ENCODE peak calls at places on chromosomes 6 and 20, in five cellular contexts. One of them, this sample, is unnamed.

GRCh38 chr20:49230021-49230420 is 10.8 kb downstream of the DDX27 start:
- DNase-seq in neuronal stem cell: no peak
- DNase-seq in mesendoderm: no peak
- DNase-seq in H9: no peak
- DNase-seq in H1: no peak
- DNase-seq in this sample: no peak

GRCh38 chr6:57130784-57131183 is 40.8 kb downstream of the ZNF451 start:
- DNase-seq in neuronal stem cell: no peak
- DNase-seq in mesendoderm: no peak
- DNase-seq in H9: no peak
- DNase-seq in H1: no peak
- DNase-seq in this sample: peak

GRCh38 chr20:57677323-57677982 is 32.4 kb downstream of the PMEPA1 start:
- DNase-seq in neuronal stem cell: no peak
- DNase-seq in mesendoderm: no peak
- DNase-seq in H9: no peak
- DNase-seq in H1: no peak
- DNase-seq in this sample: no peak

GRCh38 chr6:165222315-165223025 is 86.9 kb downstream of the C6orf118 start:
- DNase-seq in neuronal stem cell: no peak
- DNase-seq in mesendoderm: no peak
- DNase-seq in H9: no peak
- DNase-seq in H1: no peak
- DNase-seq in this sample: no peak

GRCh38 chr20:3857405-3857804 is 10.8 kb downstream of the MAVS start:
- DNase-seq in neuronal stem cell: no peak
- DNase-seq in mesendoderm: no peak
- DNase-seq in H9: no peak
- DNase-seq in H1: no peak
- DNase-seq in this sample: no peak

GRCh38 chr20:45138451-45139300 is 14.4 kb upstream of the WFDC12 start:
- DNase-seq in neuronal stem cell: peak
- DNase-seq in mesendoderm: peak
- DNase-seq in H9: peak
- DNase-seq in H1: peak
- DNase-seq in this sample: no peak

GRCh38 chr20:57022306-57022705 is 244.1 kb downstream of the BMP7 start:
- DNase-seq in neuronal stem cell: no peak
- DNase-seq in mesendoderm: peak
- DNase-seq in H9: peak
- DNase-seq in H1: peak
- DNase-seq in this sample: no peak

GRCh38 chr6:104251651-104252050 is 608.1 kb downstream of the HACE1 start:
- DNase-seq in neuronal stem cell: no peak
- DNase-seq in mesendoderm: no peak
- DNase-seq in H9: no peak
- DNase-seq in H1: no peak
- DNase-seq in this sample: no peak

GRCh38 chr20:43536041-43536816 is 22.6 kb upstream of the SGK2 start:
- DNase-seq in neuronal stem cell: no peak
- DNase-seq in mesendoderm: no peak
- DNase-seq in H9: no peak
- DNase-seq in H1: no peak
- DNase-seq in this sample: no peak

GRCh38 chr6:53168516-53169257 is 20.0 kb upstream of the GCM1 start:
- DNase-seq in neuronal stem cell: no peak
- DNase-seq in mesendoderm: no peak
- DNase-seq in H9: no peak
- DNase-seq in H1: no peak
- DNase-seq in this sample: peak

GRCh38 chr6:26216015-26216885 is 129.0 kb downstream of the HFE start:
- DNase-seq in neuronal stem cell: no peak
- DNase-seq in mesendoderm: peak
- DNase-seq in H9: peak
- DNase-seq in H1: no peak
- DNase-seq in this sample: peak

GRCh38 chr6:166556871-166557322 is 29.6 kb downstream of the RAMACL start:
- DNase-seq in neuronal stem cell: no peak
- DNase-seq in mesendoderm: no peak
- DNase-seq in H9: no peak
- DNase-seq in H1: no peak
- DNase-seq in this sample: peak

GRCh38 chr20:37836926-37837325 is 66.0 kb upstream of the VSTM2L start:
- DNase-seq in neuronal stem cell: no peak
- DNase-seq in mesendoderm: no peak
- DNase-seq in H9: no peak
- DNase-seq in H1: no peak
- DNase-seq in this sample: no peak

GRCh38 chr6:131781717-131782116 is 26.1 kb upstream of the ENPP1 start:
- DNase-seq in neuronal stem cell: no peak
- DNase-seq in mesendoderm: no peak
- DNase-seq in H9: no peak
- DNase-seq in H1: no peak
- DNase-seq in this sample: no peak

GRCh38 chr20:37475258-37475657 is 45.8 kb upstream of the NNAT start:
- DNase-seq in neuronal stem cell: no peak
- DNase-seq in mesendoderm: no peak
- DNase-seq in H9: no peak
- DNase-seq in H1: no peak
- DNase-seq in this sample: no peak

GRCh38 chr20:39214778-39215177 is 252.6 kb downstream of the DHX35 start:
- DNase-seq in neuronal stem cell: no peak
- DNase-seq in mesendoderm: peak
- DNase-seq in H9: peak
- DNase-seq in H1: no peak
- DNase-seq in this sample: no peak

GRCh38 chr20:50295762-50296449 is 105.3 kb downstream of the CEBPB start:
- DNase-seq in neuronal stem cell: no peak
- DNase-seq in mesendoderm: no peak
- DNase-seq in H9: no peak
- DNase-seq in H1: no peak
- DNase-seq in this sample: no peak

GRCh38 chr20:43188861-43189613 is 669 bp downstream of the PTPRT start:
- DNase-seq in neuronal stem cell: no peak
- DNase-seq in mesendoderm: peak
- DNase-seq in H9: peak
- DNase-seq in H1: peak
- DNase-seq in this sample: no peak

GRCh38 chr20:7710440-7710839 is 229.8 kb downstream of the HAO1 start:
- DNase-seq in neuronal stem cell: no peak
- DNase-seq in mesendoderm: no peak
- DNase-seq in H9: no peak
- DNase-seq in H1: no peak
- DNase-seq in this sample: no peak

GRCh38 chr6:138564170-138564721 is 65.0 kb upstream of the NHSL1 start:
- DNase-seq in neuronal stem cell: no peak
- DNase-seq in mesendoderm: no peak
- DNase-seq in H9: no peak
- DNase-seq in H1: no peak
- DNase-seq in this sample: no peak

GRCh38 chr6:167493961-167494697 is 169.2 kb downstream of the TTLL2 start:
- DNase-seq in neuronal stem cell: no peak
- DNase-seq in mesendoderm: no peak
- DNase-seq in H9: no peak
- DNase-seq in H1: no peak
- DNase-seq in this sample: no peak

GRCh38 chr20:60365882-60366281 is 407.7 kb downstream of the CDH26 start:
- DNase-seq in neuronal stem cell: no peak
- DNase-seq in mesendoderm: no peak
- DNase-seq in H9: no peak
- DNase-seq in H1: no peak
- DNase-seq in this sample: no peak

GRCh38 chr6:156851447-156851846 is 74.3 kb downstream of the ARID1B start:
- DNase-seq in neuronal stem cell: no peak
- DNase-seq in mesendoderm: no peak
- DNase-seq in H9: no peak
- DNase-seq in H1: no peak
- DNase-seq in this sample: no peak

GRCh38 chr6:158818008-158818579 is 1.1 kb downstream of the EZR start:
- DNase-seq in neuronal stem cell: peak
- DNase-seq in mesendoderm: peak
- DNase-seq in H9: peak
- DNase-seq in H1: peak
- DNase-seq in this sample: peak

GRCh38 chr6:158817298-158818007 is 1.7 kb downstream of the EZR start:
- DNase-seq in neuronal stem cell: no peak
- DNase-seq in mesendoderm: peak
- DNase-seq in H9: no peak
- DNase-seq in H1: no peak
- DNase-seq in this sample: peak

GRCh38 chr6:158819213-158819976 is at the start of gene EZR:
- DNase-seq in neuronal stem cell: peak
- DNase-seq in mesendoderm: peak
- DNase-seq in H9: peak
- DNase-seq in H1: peak
- DNase-seq in this sample: peak

GRCh38 chr6:158818580-158819212 is 472 bp downstream of the EZR start:
- DNase-seq in neuronal stem cell: peak
- DNase-seq in mesendoderm: peak
- DNase-seq in H9: peak
- DNase-seq in H1: peak
- DNase-seq in this sample: peak

DNA sequence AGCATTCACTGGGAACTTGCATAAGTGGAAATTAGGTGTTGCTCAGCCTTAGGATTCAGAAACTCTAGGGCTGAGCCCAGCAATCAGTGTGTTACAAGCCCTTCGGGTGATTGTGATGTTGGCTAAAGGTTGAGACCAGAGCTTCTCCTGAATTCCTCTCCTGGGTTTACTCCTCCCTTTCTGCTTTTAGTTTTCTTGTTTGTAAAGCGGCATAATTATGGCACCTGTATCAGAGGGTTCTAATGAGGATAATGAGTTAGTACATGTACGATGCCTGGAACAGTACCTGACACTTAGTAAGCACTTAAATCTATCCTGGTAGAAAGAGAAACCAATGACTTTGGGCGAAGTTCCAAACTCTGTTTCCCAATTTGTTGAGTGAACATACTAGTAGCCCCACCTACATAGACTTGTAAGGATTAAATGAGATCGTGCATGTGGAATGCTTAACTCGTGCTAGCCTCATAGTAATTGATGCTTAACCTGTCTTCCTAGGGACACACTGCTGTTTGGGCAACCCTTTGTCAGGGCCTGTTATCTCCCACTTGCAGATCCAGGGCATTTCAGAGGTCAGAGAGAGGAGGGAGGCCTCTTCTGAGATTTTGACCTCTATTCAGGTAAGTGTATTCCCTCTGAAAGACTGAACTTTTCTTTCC is 937 bp upstream of the EZR start:
- DNase-seq in neuronal stem cell: no peak
- DNase-seq in mesendoderm: peak
- DNase-seq in H9: no peak
- DNase-seq in H1: no peak
- DNase-seq in this sample: no peak
- H2BK5ac ChIP-seq in neuronal stem cell: no peak
- H2BK5ac ChIP-seq in mesendoderm: no peak
- H2BK5ac ChIP-seq in H9: no peak
- H2BK5ac ChIP-seq in H1: no peak
- H2BK5ac ChIP-seq in this sample: no peak

DNA sequence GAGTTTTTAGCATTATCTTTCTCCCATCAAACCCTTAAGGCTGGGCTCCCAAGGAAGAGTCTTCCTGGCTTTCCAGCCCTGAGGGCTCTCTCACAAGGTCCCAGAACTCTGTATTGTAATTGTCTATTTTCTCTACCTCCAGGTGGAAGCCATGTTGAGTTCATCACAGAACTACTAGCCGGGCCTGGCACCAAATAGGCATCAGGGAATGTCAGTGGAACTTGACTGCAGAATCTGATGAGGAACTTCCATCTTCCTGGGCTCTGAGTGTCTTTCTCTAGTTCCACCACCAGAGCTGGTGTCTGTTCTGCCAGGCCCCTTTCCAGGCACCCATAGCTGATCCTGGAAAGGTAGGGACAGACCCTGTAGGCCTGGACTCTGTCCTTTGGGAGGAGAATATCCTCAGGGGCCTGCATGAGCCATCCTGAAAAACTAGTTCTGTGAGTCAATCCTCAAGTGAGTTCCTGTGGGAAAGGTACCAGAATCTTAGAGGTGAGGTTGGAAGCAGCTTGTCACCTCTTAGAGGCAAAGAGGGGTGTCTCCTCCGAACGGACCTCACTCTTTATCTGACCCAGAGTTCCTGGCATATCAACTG is 11.1 kb upstream of the TOP1 start:
- DNase-seq in neuronal stem cell: no peak
- DNase-seq in mesendoderm: peak
- DNase-seq in H9: no peak
- DNase-seq in H1: no peak
- DNase-seq in this sample: no peak
- H2BK120ac ChIP-seq in neuronal stem cell: no peak
- H2BK120ac ChIP-seq in mesendoderm: no peak
- H2BK120ac ChIP-seq in H9: no peak
- H2BK120ac ChIP-seq in H1: no peak
- H2BK120ac ChIP-seq in this sample: no peak

DNA sequence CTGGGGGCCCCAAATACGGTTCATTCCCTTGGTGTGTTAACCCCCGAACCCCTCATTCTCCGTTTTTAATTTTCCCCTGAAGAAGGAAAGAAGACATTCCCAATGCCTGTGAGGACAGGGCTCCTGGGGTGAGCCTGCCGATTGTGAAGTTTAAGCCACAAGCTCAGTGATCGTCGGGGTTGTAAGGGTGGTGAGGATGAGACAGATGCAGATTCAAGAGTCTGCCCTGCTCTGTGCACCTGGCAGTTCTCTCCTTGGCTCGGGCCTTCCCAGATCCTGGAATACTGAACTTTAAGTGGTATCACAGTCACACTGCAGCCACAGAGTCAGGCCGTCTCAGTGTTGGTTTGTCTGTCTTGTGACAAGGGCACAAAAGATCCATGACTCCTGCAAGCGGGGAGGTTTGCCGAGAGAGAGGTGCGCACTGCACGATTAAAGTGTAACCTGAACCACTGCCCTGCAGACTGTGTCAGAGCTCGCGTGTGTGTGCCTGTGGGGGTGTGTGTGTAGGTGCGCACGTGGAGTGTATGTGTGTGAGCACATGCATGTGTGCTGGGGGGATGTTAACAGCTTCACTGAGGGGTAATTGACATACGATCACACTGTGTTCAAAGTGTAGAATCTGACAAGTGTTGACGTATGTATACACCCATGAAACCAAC is 39.0 kb downstream of the RPP40 start:
- DNase-seq in neuronal stem cell: no peak
- DNase-seq in mesendoderm: no peak
- DNase-seq in H9: no peak
- DNase-seq in H1: no peak
- DNase-seq in this sample: no peak
- H2BK5ac ChIP-seq in neuronal stem cell: no peak
- H2BK5ac ChIP-seq in mesendoderm: no peak
- H2BK5ac ChIP-seq in H9: no peak
- H2BK5ac ChIP-seq in H1: no peak
- H2BK5ac ChIP-seq in this sample: no peak

DNA sequence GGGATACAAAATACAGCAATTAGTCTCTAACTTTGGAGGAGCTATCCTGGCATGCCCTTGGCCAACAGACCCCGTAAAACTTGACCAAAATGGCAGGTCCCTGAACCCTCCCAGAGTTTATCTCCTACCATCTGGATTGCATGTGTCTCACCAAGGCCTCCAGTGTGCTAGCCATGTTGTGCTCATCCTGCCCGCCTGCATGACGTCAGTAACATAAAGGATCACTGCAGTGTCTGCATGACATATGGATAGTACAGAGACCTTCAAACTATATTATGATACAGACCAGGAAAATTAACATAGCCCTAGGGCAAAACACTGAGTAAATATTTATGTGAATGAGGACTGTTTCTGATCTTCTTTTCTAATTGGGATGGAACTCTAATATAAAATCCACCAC is 25.3 kb downstream of the CPXM1 start:
- DNase-seq in neuronal stem cell: no peak
- DNase-seq in mesendoderm: no peak
- DNase-seq in H9: no peak
- DNase-seq in H1: no peak
- DNase-seq in this sample: no peak
- H2BK120ac ChIP-seq in neuronal stem cell: no peak
- H2BK120ac ChIP-seq in mesendoderm: no peak
- H2BK120ac ChIP-seq in H9: no peak
- H2BK120ac ChIP-seq in H1: no peak
- H2BK120ac ChIP-seq in this sample: no peak